ENCODE peak calls at places on chromosome 15, in seven cellular contexts. X is endothelial cell of umbilical vein, I is ovary, C is GM12891, W is heart left ventricle, T is lower leg skin, M is breast epithelium. O is an unnamed sample.

GRCh38 chr15:38038659-38039442 is 104.4 kb downstream of the TMCO5A start:
- DNase-seq in X (no peak), I (no peak), C (no peak), W (no peak), T (no peak), M (no peak), O (no peak)

GRCh38 chr15:31457161-31457560 is 130.5 kb downstream of the KLF13 start:
- DNase-seq in X (no peak), I (no peak), C (no peak), W (peak), T (peak), M (no peak), O (no peak)

GRCh38 chr15:60982249-60982932 is 246.7 kb downstream of the RORA start:
- DNase-seq in X (no peak), I (no peak), C (no peak), W (no peak), T (no peak), M (no peak), O (no peak)

GRCh38 chr15:77617507-77618285 is 15.0 kb downstream of the LINGO1 start:
- DNase-seq in X (no peak), I (no peak), C (no peak), W (no peak), T (no peak), M (no peak), O (peak)

GRCh38 chr15:66114863-66115425 is 138.6 kb downstream of the MEGF11 start:
- DNase-seq in X (no peak), I (no peak), C (no peak), W (no peak), T (peak), M (no peak), O (no peak)

GRCh38 chr15:82674873-82675272 is 27.7 kb upstream of the CPEB1 start:
- DNase-seq in X (no peak), I (no peak), C (no peak), W (no peak), T (no peak), M (no peak), O (no peak)

GRCh38 chr15:44738340-44738984 is 2.1 kb downstream of the TRIM69 start:
- DNase-seq in X (peak), I (no peak), C (no peak), W (no peak), T (no peak), M (no peak), O (peak)

GRCh38 chr15:78808550-78808949 is 2.7 kb downstream of the ADAMTS7 start:
- DNase-seq in X (peak), I (no peak), C (peak), W (peak), T (no peak), M (no peak), O (peak)

GRCh38 chr15:58212909-58213526 is 74.8 kb downstream of the AQP9 start:
- DNase-seq in X (peak), I (no peak), C (no peak), W (no peak), T (no peak), M (no peak), O (peak)

GRCh38 chr15:27538325-27538724 is 560.8 kb downstream of the OCA2 start:
- DNase-seq in X (no peak), I (no peak), C (no peak), W (no peak), T (no peak), M (no peak), O (no peak)

GRCh38 chr15:24956131-24956838 is 1.5 kb downstream of the SNRPN start:
- DNase-seq in X (peak), I (peak), C (peak), W (peak), T (peak), M (peak), O (peak)

GRCh38 chr15:80581976-80582375 is 113.1 kb upstream of the ABHD17C start:
- DNase-seq in X (no peak), I (no peak), C (no peak), W (no peak), T (no peak), M (peak), O (no peak)

GRCh38 chr15:90336705-90337141 is 15.4 kb upstream of the ZNF774 start:
- DNase-seq in X (no peak), I (no peak), C (no peak), W (no peak), T (no peak), M (no peak), O (no peak)

GRCh38 chr15:50051811-50052419 is 67.1 kb downstream of the ATP8B4 start:
- DNase-seq in X (peak), I (peak), C (no peak), W (peak), T (peak), M (no peak), O (peak)

GRCh38 chr15:43939070-43939469 is 112.3 kb downstream of the WDR76 start:
- DNase-seq in X (peak), I (no peak), C (no peak), W (no peak), T (no peak), M (no peak), O (no peak)

GRCh38 chr15:43239732-43240491 is 19.1 kb upstream of the EPB42 start:
- DNase-seq in X (no peak), I (no peak), C (no peak), W (no peak), T (no peak), M (no peak), O (no peak)

GRCh38 chr15:61736792-61737191 is 323.5 kb downstream of the VPS13C start:
- DNase-seq in X (no peak), I (no peak), C (no peak), W (no peak), T (no peak), M (no peak), O (no peak)

GRCh38 chr15:31254431-31255175 is 72.0 kb upstream of the KLF13 start:
- DNase-seq in X (peak), I (no peak), C (no peak), W (no peak), T (peak), M (no peak), O (no peak)

GRCh38 chr15:31974855-31975421 is 55.4 kb upstream of the CHRNA7 start:
- DNase-seq in X (peak), I (no peak), C (peak), W (no peak), T (no peak), M (no peak), O (peak)

GRCh38 chr15:37028609-37029287 is 71.6 kb downstream of the MEIS2 start:
- DNase-seq in X (peak), I (no peak), C (no peak), W (no peak), T (no peak), M (no peak), O (no peak)

GRCh38 chr15:59501531-59502113 is 63.6 kb downstream of the FAM81A start:
- DNase-seq in X (peak), I (no peak), C (no peak), W (no peak), T (no peak), M (no peak), O (peak)

GRCh38 chr15:88803241-88803919 is at the start of gene ACAN:
- DNase-seq in X (no peak), I (no peak), C (peak), W (no peak), T (no peak), M (no peak), O (no peak)

GRCh38 chr15:33022629-33023028 is 171.9 kb downstream of the FMN1 start:
- DNase-seq in X (peak), I (no peak), C (no peak), W (peak), T (peak), M (peak), O (no peak)

GRCh38 chr15:48433226-48433886 is 102.1 kb downstream of the DUT start:
- DNase-seq in X (no peak), I (no peak), C (no peak), W (no peak), T (no peak), M (no peak), O (no peak)

GRCh38 chr15:73908030-73908821 is 18.0 kb upstream of the LOXL1 start:
- DNase-seq in X (peak), I (peak), C (peak), W (peak), T (peak), M (peak), O (peak)

GRCh38 chr15:98734472-98735284 is 86.3 kb downstream of the IGF1R start:
- DNase-seq in X (no peak), I (no peak), C (no peak), W (no peak), T (no peak), M (no peak), O (peak)

GRCh38 chr15:74937602-74938371 is at the start of gene COX5A:
- DNase-seq in X (peak), I (peak), C (peak), W (peak), T (peak), M (peak), O (peak)
- TF ChIP-seq POLR2A in X (peak), I (peak), C (peak), W (no peak), T (no peak), M (no peak), O (peak)

GRCh38 chr15:68205949-68206539 is 912 bp upstream of the CALML4 start:
- DNase-seq in X (peak), I (no peak), C (no peak), W (peak), T (peak), M (no peak), O (peak)

GRCh38 chr15:68204361-68204760 is 771 bp downstream of the CALML4 start:
- DNase-seq in X (no peak), I (no peak), C (no peak), W (no peak), T (no peak), M (no peak), O (no peak)

GRCh38 chr15:68203956-68204355 is 1.2 kb downstream of the CALML4 start:
- DNase-seq in X (no peak), I (no peak), C (no peak), W (no peak), T (no peak), M (no peak), O (no peak)

GRCh38 chr15:68205558-68205944 is 419 bp upstream of the CALML4 start:
- DNase-seq in X (no peak), I (no peak), C (no peak), W (no peak), T (no peak), M (no peak), O (no peak)

DNA sequence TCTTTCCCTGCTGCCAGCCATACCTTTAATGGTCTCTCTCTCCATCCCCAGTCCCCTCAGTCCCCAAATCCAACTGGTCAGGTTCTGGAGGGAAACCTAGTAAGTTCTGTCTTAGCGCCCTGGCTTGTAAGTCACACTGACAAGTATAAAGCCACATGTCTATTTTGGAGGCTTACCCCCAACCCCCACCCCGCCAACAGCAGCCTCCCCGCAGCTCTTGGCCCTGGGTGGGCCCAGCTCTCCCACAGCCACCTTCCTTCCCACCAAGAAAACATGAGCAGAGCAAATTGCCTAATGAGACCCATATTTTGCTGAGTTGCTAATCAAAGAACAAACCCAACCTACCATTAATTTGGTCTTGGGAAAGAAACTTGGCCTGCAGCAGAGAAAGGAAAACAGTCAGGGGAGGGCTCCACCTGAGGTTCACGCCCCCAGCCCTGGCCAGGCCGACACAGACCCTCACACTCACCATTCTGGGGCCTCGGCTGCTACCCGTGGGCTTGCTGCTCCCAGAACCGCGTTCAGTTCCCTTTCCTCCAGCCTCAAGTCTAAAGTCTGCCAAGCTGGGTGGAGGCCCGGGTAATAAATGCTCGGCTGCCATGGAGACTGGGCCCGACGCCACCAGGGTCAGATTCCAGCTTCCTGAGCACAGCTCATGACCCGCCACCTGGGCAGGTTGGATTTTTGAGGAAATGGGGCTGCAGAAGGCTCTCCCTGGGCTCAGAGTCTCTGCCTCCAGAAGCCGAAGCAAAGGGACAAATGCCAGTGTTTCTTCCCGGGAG is at the start of gene CALML4:
- DNase-seq in X (peak), I (peak), C (no peak), W (peak), T (peak), M (peak), O (no peak)
- TF ChIP-seq POLR2A in X (no peak), I (no peak), C (no peak), W (no peak), T (no peak), M (no peak), O (no peak)

GRCh38 chr15:100032358-100033080 is 299.3 kb upstream of the LYSMD4 start:
- DNase-seq in X (no peak), I (no peak), C (no peak), W (no peak), T (no peak), M (no peak), O (no peak)
- TF ChIP-seq POLR2A in X (no peak), I (no peak), C (no peak), W (no peak), T (no peak), M (no peak), O (no peak)

DNA sequence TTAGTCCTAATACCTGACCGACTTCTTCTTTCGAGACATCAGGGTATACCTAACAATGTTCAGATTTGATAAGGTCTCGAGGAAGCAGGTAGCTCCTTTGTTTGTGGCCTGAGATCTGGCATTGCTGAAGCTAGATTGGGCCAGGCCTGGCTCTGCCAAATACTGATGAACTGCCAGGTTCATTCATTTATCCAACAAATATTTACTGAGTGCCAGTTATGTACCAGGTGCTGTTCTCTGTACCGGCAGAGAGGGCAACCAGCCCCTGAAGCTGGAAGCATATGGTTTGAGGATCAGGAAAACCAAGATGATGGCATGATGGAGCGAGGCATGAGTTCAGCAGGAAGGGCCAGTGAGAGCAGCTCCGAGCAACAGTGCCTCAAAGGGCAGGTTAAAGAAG is 196.2 kb upstream of the NSMCE3 start:
- DNase-seq in X (no peak), I (no peak), C (no peak), W (no peak), T (no peak), M (no peak), O (no peak)
- TF ChIP-seq POLR2A in X (no peak), I (no peak), C (no peak), W (no peak), T (no peak), M (no peak), O (no peak)

DNA sequence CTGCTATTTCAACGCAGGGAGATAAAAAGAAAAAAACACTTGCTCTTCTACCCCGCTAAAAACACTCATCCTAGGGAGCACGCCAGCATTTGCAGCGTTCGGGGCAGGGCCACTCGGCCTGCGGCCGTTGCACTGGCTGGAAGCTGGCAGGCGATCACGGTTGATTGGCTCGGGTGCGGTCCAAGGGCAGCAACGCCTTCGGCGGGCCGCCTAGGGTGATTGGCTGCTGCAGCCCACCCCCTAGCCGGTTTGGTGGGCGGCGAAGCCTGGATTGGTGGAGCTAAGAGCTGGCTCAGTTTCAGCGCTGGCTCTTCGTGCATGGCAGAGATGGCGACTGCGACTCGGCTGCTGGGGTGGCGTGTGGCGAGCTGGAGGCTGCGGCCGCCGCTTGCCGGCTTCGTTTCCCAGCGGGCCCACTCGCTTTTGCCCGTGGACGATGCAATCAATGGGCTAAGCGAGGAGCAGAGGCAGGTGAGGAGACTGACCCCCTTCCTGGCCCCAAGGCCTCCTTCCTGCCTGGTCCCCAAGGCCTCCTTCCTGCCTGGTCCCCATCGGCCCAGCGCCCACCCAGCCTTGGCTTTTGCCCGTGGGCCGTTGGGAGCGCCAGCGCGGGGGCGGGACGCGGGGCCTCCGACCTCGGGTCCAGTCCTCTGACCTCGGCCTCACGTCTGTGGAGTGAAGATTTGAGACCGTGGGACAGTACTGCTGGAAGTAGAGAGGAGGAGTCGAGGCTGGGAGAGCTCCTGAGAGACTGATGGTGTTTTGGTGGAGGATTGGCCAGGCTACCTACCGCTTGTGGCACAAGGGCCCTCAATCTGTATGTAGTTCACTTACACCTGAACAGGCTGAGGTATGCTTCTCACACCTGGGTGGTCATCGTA is at the start of gene IVD:
- DNase-seq in X (peak), I (peak), C (peak), W (peak), T (peak), M (peak), O (peak)
- TF ChIP-seq POLR2A in X (peak), I (peak), C (peak), W (no peak), T (no peak), M (peak), O (peak)

DNA sequence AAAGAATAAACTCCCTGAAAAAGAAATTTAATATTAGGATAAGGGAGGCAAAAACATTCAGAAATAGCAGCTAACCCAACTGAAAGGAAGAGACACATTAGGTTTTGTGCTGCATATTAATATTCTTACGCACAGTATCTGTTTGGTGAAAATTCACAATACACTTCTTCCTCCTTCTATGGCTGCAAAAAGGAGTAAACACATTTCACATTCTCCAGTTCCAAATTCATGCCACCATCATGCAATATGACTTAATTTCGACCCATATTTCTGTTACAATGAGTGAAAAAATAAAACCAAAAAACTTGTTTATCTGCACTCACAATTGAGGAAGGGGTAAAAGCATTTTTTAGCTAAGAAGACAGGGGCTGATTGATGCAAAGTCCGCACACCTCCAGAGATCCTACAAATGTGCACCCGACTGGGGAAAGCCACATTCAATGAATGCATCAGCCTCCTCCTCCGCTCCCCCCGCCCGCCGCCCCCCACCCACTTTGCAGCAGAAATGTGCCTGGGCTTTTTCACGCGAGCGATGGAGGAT is 1.0 kb downstream of the RFX7 start:
- DNase-seq in X (peak), I (no peak), C (no peak), W (no peak), T (no peak), M (no peak), O (no peak)
- TF ChIP-seq POLR2A in X (no peak), I (no peak), C (no peak), W (no peak), T (no peak), M (no peak), O (no peak)

GRCh38 chr15:85579957-85580694 is 199.7 kb downstream of the AKAP13 start:
- DNase-seq in X (no peak), I (no peak), C (no peak), W (peak), T (peak), M (no peak), O (no peak)

GRCh38 chr15:85582076-85582718 is 201.8 kb downstream of the AKAP13 start:
- DNase-seq in X (peak), I (no peak), C (no peak), W (no peak), T (peak), M (no peak), O (peak)

GRCh38 chr15:85580914-85581313 is 200.5 kb downstream of the AKAP13 start:
- DNase-seq in X (no peak), I (no peak), C (no peak), W (no peak), T (no peak), M (no peak), O (peak)

GRCh38 chr15:85581495-85581894 is 201.1 kb downstream of the AKAP13 start:
- DNase-seq in X (no peak), I (no peak), C (no peak), W (peak), T (peak), M (no peak), O (peak)

DNA sequence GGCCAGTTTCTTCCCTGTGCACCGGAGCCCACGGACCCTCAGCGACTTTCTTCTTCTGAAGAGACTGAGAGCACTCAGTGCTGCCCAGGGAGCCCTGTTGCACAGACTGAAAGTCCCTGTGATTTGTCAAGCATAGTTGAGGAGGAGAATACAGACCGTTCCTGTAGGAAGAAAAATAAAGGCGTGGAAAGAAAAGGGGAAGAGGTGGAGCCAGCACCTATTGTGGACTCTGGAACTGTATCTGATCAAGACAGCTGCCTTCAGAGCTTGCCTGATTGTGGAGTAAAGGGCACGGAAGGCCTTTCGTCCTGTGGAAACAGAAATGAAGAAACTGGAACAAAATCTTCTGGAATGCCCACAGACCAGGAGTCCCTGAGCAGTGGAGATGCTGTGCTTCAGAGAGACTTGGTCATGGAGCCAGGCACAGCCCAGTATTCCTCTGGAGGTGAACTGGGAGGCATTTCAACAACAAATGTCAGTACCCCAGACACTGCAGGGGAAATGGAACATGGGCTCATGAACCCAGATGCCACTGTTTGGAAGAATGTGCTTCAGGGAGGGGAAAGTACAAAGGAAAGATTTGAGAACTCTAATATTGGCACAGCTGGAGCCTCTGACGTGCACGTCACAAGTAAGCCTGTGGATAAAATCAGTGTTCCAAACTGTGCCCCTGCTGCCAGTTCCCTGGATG is 198.8 kb downstream of the AKAP13 start:
- DNase-seq in X (peak), I (no peak), C (no peak), W (peak), T (no peak), M (no peak), O (peak)
- TF ChIP-seq POLR2A in X (no peak), I (no peak), C (no peak), W (no peak), T (no peak), M (no peak), O (no peak)